ENCODE peak calls at places on chromosomes 1 and 21, in four cellular contexts. Q, L, O and A are unnamed samples.

GRCh38 chr1:205013683-205014367 is 29.2 kb upstream of the CNTN2 start:
- DNase-seq in O (no peak), Q (no peak), L (no peak), A (peak; percentile 71)

GRCh38 chr1:90534116-90534515 is 183.0 kb downstream of the BARHL2 start:
- DNase-seq in O (no peak), Q (no peak), L (no peak), A (no peak)

GRCh38 chr1:4561213-4561612 is 93.2 kb upstream of the AJAP1 start:
- DNase-seq in O (no peak), L (no peak), Q (no peak), A (no peak)

GRCh38 chr1:225824522-225824921 is 14.6 kb downstream of the EPHX1 start:
- DNase-seq in Q (no peak), O (no peak), L (no peak), A (no peak)

GRCh38 chr1:233587958-233588799 is 25.7 kb upstream of the KCNK1 start:
- DNase-seq in Q (no peak), O (no peak), L (no peak), A (peak; percentile 51)

GRCh38 chr1:37471345-37472231 is 2.8 kb upstream of the ZC3H12A start:
- DNase-seq in L (no peak), O (peak; percentile 58), Q (peak; percentile 46), A (peak; percentile 80)

GRCh38 chr1:170426596-170426995 is 105.4 kb upstream of the GORAB start:
- DNase-seq in Q (no peak), L (no peak), O (no peak), A (no peak)

GRCh38 chr1:66559517-66559916 is 25.6 kb downstream of the SGIP1 start:
- DNase-seq in Q (no peak), L (no peak), O (no peak), A (peak; percentile 8)

GRCh38 chr1:195569934-195570333 is 1038.3 kb downstream of the KCNT2 start:
- DNase-seq in O (no peak), L (no peak), Q (no peak), A (no peak)

GRCh38 chr1:36603461-36603860 is 120.7 kb upstream of the CSF3R start:
- DNase-seq in L (no peak), Q (no peak), O (no peak), A (no peak)

GRCh38 chr1:42484382-42484781 is 21.3 kb downstream of the CCDC30 start:
- DNase-seq in L (no peak), Q (no peak), O (peak; percentile 7), A (no peak)

GRCh38 chr1:29249951-29250581 is 13.7 kb downstream of the PTPRU start:
- DNase-seq in O (no peak), Q (no peak), L (no peak), A (no peak)
- TF ChIP-seq MAX in O (no peak), Q (no peak), L (no peak), A (no peak)

GRCh38 chr1:87144981-87145380 is 183.7 kb upstream of the LMO4 start:
- DNase-seq in L (no peak), O (no peak), Q (no peak), A (no peak)
- TF ChIP-seq NFIC in L (no peak), O (no peak), Q (no peak), A (no peak)

GRCh38 chr21:42202321-42202720 is 16.6 kb upstream of the ABCG1 start:
- DNase-seq in Q (no peak), L (no peak), O (no peak), A (no peak)

GRCh38 chr21:42198949-42199348 is 20.0 kb upstream of the ABCG1 start:
- DNase-seq in L (no peak), O (no peak), Q (no peak), A (no peak)

GRCh38 chr21:42200906-42201614 is 17.9 kb upstream of the ABCG1 start:
- DNase-seq in L (no peak), Q (no peak), O (no peak), A (no peak)

GRCh38 chr21:42201615-42202161 is 17.3 kb upstream of the ABCG1 start:
- DNase-seq in L (no peak), O (no peak), Q (no peak), A (no peak)

GRCh38 chr21:42199488-42200463 is 19.2 kb upstream of the ABCG1 start:
- DNase-seq in O (peak; percentile 10), Q (peak; percentile 8), L (peak; percentile 8), A (no peak)
- TF ChIP-seq MAX in O (no peak), Q (no peak), L (no peak), A (no peak)

DNA sequence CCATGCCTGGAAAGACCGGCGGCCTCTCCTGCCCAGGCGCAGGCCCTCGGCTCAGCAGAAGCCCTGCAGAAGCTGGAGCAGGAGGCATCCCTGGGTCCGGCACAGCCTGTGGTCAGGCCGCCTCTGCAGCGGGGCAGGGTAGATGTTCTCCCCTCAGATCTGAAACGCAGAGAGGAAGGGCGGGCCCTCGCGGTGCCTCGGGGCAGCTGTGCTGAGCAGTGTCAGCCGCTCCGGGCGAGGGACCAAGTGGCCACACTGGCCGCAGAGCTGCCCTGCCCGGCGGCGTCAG is 175.3 kb upstream of the ARHGEF16 start:
- DNase-seq in L (no peak), O (no peak), Q (no peak), A (no peak)
- TF ChIP-seq NFIC in L (no peak), O (no peak), Q (no peak), A (no peak)

GRCh38 chr1:54287176-54287650 is 87.2 kb downstream of the MRPL37 start:
- DNase-seq in Q (peak; percentile 89), L (no peak), O (no peak), A (peak; percentile 80)

GRCh38 chr1:54287821-54288220 is 87.9 kb downstream of the MRPL37 start:
- DNase-seq in Q (peak; percentile 44), L (no peak), O (no peak), A (no peak)

GRCh38 chr1:54290443-54291184 is 90.6 kb downstream of the MRPL37 start:
- DNase-seq in Q (no peak), L (no peak), O (peak; percentile 41), A (no peak)

GRCh38 chr1:54289939-54290233 is 89.9 kb downstream of the MRPL37 start:
- DNase-seq in Q (no peak), O (no peak), L (no peak), A (no peak)

DNA sequence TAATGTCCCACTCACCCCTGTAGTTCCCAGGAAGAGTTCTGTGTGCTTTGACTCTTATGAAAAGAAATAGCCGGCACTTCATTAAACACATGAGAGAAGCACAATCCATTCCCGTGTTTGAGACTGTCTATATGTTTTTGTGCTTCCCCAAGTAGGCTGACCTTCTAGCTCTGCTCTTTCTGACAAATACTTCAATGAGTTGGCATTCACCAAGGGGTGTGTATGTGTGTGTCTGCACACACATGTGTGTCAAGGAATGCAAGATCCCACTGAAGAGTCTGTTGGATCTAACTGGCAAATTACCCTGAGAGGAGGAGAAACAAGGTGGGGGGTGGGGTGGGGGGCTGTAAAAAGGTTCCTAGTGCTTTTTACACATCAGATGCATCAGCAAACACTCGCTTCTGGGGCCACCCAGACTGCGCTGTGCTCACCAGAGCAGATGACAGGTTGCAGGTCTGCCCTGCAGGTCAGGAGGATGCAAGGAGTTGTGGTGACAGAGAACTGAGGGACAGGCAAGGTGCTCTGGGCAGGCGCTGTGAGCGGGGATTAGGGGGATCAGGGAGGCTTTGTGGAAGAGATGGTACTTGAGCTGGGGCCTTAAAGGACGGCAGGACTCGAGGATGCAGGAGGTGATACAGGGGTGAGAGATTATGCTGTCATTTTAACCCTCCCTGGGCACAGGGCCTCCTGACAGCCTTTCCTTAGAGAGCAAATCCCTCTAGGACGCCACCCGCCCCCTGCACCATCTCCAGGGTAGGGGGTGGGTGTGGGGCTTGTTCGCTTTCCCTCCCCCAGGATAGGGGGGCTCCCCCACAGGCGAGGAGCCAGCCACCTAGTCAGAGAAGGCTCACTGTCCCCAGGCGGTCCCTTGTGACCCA is 89.3 kb downstream of the MRPL37 start:
- DNase-seq in Q (no peak), O (no peak), L (no peak), A (no peak)
- TF ChIP-seq MAX in Q (no peak), O (no peak), L (no peak), A (no peak)